ENCODE peak calls at places on chromosomes 3 and 15, in nine cellular contexts. One of them, this sample, is unnamed.

GRCh38 chr3:197682713-197683112 is 54.0 kb downstream of the RUBCN start:
- DNase-seq in stimulated activated CD4-positive, alpha-beta T cell treated with anti-CD3 and anti-CD28 coated beads, Interleukin-12 subunit alpha, Interleukin-12 subunit beta, amount 100 ng/mL, for 4 hours: no peak
- DNase-seq in NT2/D1: no peak
- DNase-seq in germinal center: no peak
- DNase-seq in astrocyte of the spinal cord: no peak
- DNase-seq in heart left ventricle: no peak
- DNase-seq in DMS153: no peak
- DNase-seq in activated CD8-positive, alpha-beta memory T cell treated with anti-CD3 and anti-CD28 coated beads, Interleukin-2, amount 10 ng/mL, durations not matched to agents 7 days and 5 days: no peak
- DNase-seq in RWPE1: no peak
- DNase-seq in this sample: no peak

GRCh38 chr15:43249699-43250203 is 17.0 kb downstream of the TGM5 start:
- DNase-seq in stimulated activated CD4-positive, alpha-beta T cell treated with anti-CD3 and anti-CD28 coated beads, Interleukin-12 subunit alpha, Interleukin-12 subunit beta, amount 100 ng/mL, for 4 hours: no peak
- DNase-seq in NT2/D1: no peak
- DNase-seq in germinal center: no peak
- DNase-seq in astrocyte of the spinal cord: peak; percentile 92
- DNase-seq in heart left ventricle: no peak
- DNase-seq in DMS153: no peak
- DNase-seq in activated CD8-positive, alpha-beta memory T cell treated with anti-CD3 and anti-CD28 coated beads, Interleukin-2, amount 10 ng/mL, durations not matched to agents 7 days and 5 days: peak; percentile 66
- DNase-seq in RWPE1: no peak
- DNase-seq in this sample: no peak

GRCh38 chr3:13787533-13787932 is 92.3 kb downstream of the WNT7A start:
- DNase-seq in stimulated activated CD4-positive, alpha-beta T cell treated with anti-CD3 and anti-CD28 coated beads, Interleukin-12 subunit alpha, Interleukin-12 subunit beta, amount 100 ng/mL, for 4 hours: no peak
- DNase-seq in NT2/D1: no peak
- DNase-seq in germinal center: no peak
- DNase-seq in astrocyte of the spinal cord: no peak
- DNase-seq in heart left ventricle: no peak
- DNase-seq in DMS153: no peak
- DNase-seq in activated CD8-positive, alpha-beta memory T cell treated with anti-CD3 and anti-CD28 coated beads, Interleukin-2, amount 10 ng/mL, durations not matched to agents 7 days and 5 days: no peak
- DNase-seq in RWPE1: no peak
- DNase-seq in this sample: no peak

GRCh38 chr15:80317389-80318169 is 65.6 kb upstream of the CTXND1 start:
- DNase-seq in stimulated activated CD4-positive, alpha-beta T cell treated with anti-CD3 and anti-CD28 coated beads, Interleukin-12 subunit alpha, Interleukin-12 subunit beta, amount 100 ng/mL, for 4 hours: no peak
- DNase-seq in NT2/D1: no peak
- DNase-seq in germinal center: no peak
- DNase-seq in astrocyte of the spinal cord: peak; percentile 72
- DNase-seq in heart left ventricle: peak; percentile 63
- DNase-seq in DMS153: no peak
- DNase-seq in activated CD8-positive, alpha-beta memory T cell treated with anti-CD3 and anti-CD28 coated beads, Interleukin-2, amount 10 ng/mL, durations not matched to agents 7 days and 5 days: no peak
- DNase-seq in RWPE1: peak; percentile 20
- DNase-seq in this sample: no peak

GRCh38 chr3:151890721-151891141 is 17.3 kb downstream of the SUCNR1 start:
- DNase-seq in stimulated activated CD4-positive, alpha-beta T cell treated with anti-CD3 and anti-CD28 coated beads, Interleukin-12 subunit alpha, Interleukin-12 subunit beta, amount 100 ng/mL, for 4 hours: no peak
- DNase-seq in NT2/D1: no peak
- DNase-seq in germinal center: no peak
- DNase-seq in astrocyte of the spinal cord: no peak
- DNase-seq in heart left ventricle: no peak
- DNase-seq in DMS153: peak; percentile 67
- DNase-seq in activated CD8-positive, alpha-beta memory T cell treated with anti-CD3 and anti-CD28 coated beads, Interleukin-2, amount 10 ng/mL, durations not matched to agents 7 days and 5 days: no peak
- DNase-seq in RWPE1: peak; percentile 11
- DNase-seq in this sample: no peak

GRCh38 chr15:66670698-66671580 is 31.1 kb upstream of the SMAD6 start:
- DNase-seq in stimulated activated CD4-positive, alpha-beta T cell treated with anti-CD3 and anti-CD28 coated beads, Interleukin-12 subunit alpha, Interleukin-12 subunit beta, amount 100 ng/mL, for 4 hours: no peak
- DNase-seq in NT2/D1: no peak
- DNase-seq in germinal center: no peak
- DNase-seq in astrocyte of the spinal cord: no peak
- DNase-seq in heart left ventricle: no peak
- DNase-seq in DMS153: peak; percentile 52
- DNase-seq in activated CD8-positive, alpha-beta memory T cell treated with anti-CD3 and anti-CD28 coated beads, Interleukin-2, amount 10 ng/mL, durations not matched to agents 7 days and 5 days: no peak
- DNase-seq in RWPE1: peak; percentile 93
- DNase-seq in this sample: no peak

GRCh38 chr3:49415931-49416601 is 3.8 kb downstream of the TCTA start:
- DNase-seq in stimulated activated CD4-positive, alpha-beta T cell treated with anti-CD3 and anti-CD28 coated beads, Interleukin-12 subunit alpha, Interleukin-12 subunit beta, amount 100 ng/mL, for 4 hours: peak; percentile 44
- DNase-seq in NT2/D1: no peak
- DNase-seq in germinal center: peak; percentile 68
- DNase-seq in astrocyte of the spinal cord: no peak
- DNase-seq in heart left ventricle: no peak
- DNase-seq in DMS153: no peak
- DNase-seq in activated CD8-positive, alpha-beta memory T cell treated with anti-CD3 and anti-CD28 coated beads, Interleukin-2, amount 10 ng/mL, durations not matched to agents 7 days and 5 days: peak; percentile 86
- DNase-seq in RWPE1: no peak
- DNase-seq in this sample: no peak

GRCh38 chr3:12139111-12139511 is 19.6 kb downstream of the TIMP4 start:
- DNase-seq in stimulated activated CD4-positive, alpha-beta T cell treated with anti-CD3 and anti-CD28 coated beads, Interleukin-12 subunit alpha, Interleukin-12 subunit beta, amount 100 ng/mL, for 4 hours: no peak
- DNase-seq in NT2/D1: peak; percentile 38
- DNase-seq in germinal center: no peak
- DNase-seq in astrocyte of the spinal cord: peak; percentile 74
- DNase-seq in heart left ventricle: peak; percentile 42
- DNase-seq in DMS153: no peak
- DNase-seq in activated CD8-positive, alpha-beta memory T cell treated with anti-CD3 and anti-CD28 coated beads, Interleukin-2, amount 10 ng/mL, durations not matched to agents 7 days and 5 days: peak; percentile 43
- DNase-seq in RWPE1: peak; percentile 33
- DNase-seq in this sample: no peak

GRCh38 chr3:174198199-174198598 is 660.9 kb upstream of the NAALADL2 start:
- DNase-seq in stimulated activated CD4-positive, alpha-beta T cell treated with anti-CD3 and anti-CD28 coated beads, Interleukin-12 subunit alpha, Interleukin-12 subunit beta, amount 100 ng/mL, for 4 hours: no peak
- DNase-seq in NT2/D1: no peak
- DNase-seq in germinal center: no peak
- DNase-seq in astrocyte of the spinal cord: peak; percentile 70
- DNase-seq in heart left ventricle: no peak
- DNase-seq in DMS153: no peak
- DNase-seq in activated CD8-positive, alpha-beta memory T cell treated with anti-CD3 and anti-CD28 coated beads, Interleukin-2, amount 10 ng/mL, durations not matched to agents 7 days and 5 days: no peak
- DNase-seq in RWPE1: no peak
- DNase-seq in this sample: no peak

GRCh38 chr3:180000500-180000899 is 36.2 kb downstream of the PEX5L start:
- DNase-seq in stimulated activated CD4-positive, alpha-beta T cell treated with anti-CD3 and anti-CD28 coated beads, Interleukin-12 subunit alpha, Interleukin-12 subunit beta, amount 100 ng/mL, for 4 hours: no peak
- DNase-seq in NT2/D1: no peak
- DNase-seq in germinal center: no peak
- DNase-seq in astrocyte of the spinal cord: no peak
- DNase-seq in heart left ventricle: no peak
- DNase-seq in DMS153: no peak
- DNase-seq in activated CD8-positive, alpha-beta memory T cell treated with anti-CD3 and anti-CD28 coated beads, Interleukin-2, amount 10 ng/mL, durations not matched to agents 7 days and 5 days: no peak
- DNase-seq in RWPE1: no peak
- DNase-seq in this sample: no peak

GRCh38 chr3:38916706-38917105 is 100.7 kb upstream of the SCN10A start:
- DNase-seq in stimulated activated CD4-positive, alpha-beta T cell treated with anti-CD3 and anti-CD28 coated beads, Interleukin-12 subunit alpha, Interleukin-12 subunit beta, amount 100 ng/mL, for 4 hours: no peak
- DNase-seq in NT2/D1: no peak
- DNase-seq in germinal center: no peak
- DNase-seq in astrocyte of the spinal cord: peak; percentile 9
- DNase-seq in heart left ventricle: no peak
- DNase-seq in DMS153: no peak
- DNase-seq in activated CD8-positive, alpha-beta memory T cell treated with anti-CD3 and anti-CD28 coated beads, Interleukin-2, amount 10 ng/mL, durations not matched to agents 7 days and 5 days: no peak
- DNase-seq in RWPE1: no peak
- DNase-seq in this sample: no peak

GRCh38 chr3:149276621-149277020 is 55.0 kb upstream of the CP start:
- DNase-seq in stimulated activated CD4-positive, alpha-beta T cell treated with anti-CD3 and anti-CD28 coated beads, Interleukin-12 subunit alpha, Interleukin-12 subunit beta, amount 100 ng/mL, for 4 hours: no peak
- DNase-seq in NT2/D1: no peak
- DNase-seq in germinal center: no peak
- DNase-seq in astrocyte of the spinal cord: no peak
- DNase-seq in heart left ventricle: no peak
- DNase-seq in DMS153: peak; percentile 10
- DNase-seq in activated CD8-positive, alpha-beta memory T cell treated with anti-CD3 and anti-CD28 coated beads, Interleukin-2, amount 10 ng/mL, durations not matched to agents 7 days and 5 days: no peak
- DNase-seq in RWPE1: no peak
- DNase-seq in this sample: no peak

GRCh38 chr15:94263341-94264273 is 32.2 kb downstream of the MCTP2 start:
- DNase-seq in stimulated activated CD4-positive, alpha-beta T cell treated with anti-CD3 and anti-CD28 coated beads, Interleukin-12 subunit alpha, Interleukin-12 subunit beta, amount 100 ng/mL, for 4 hours: no peak
- DNase-seq in NT2/D1: no peak
- DNase-seq in germinal center: no peak
- DNase-seq in astrocyte of the spinal cord: peak; percentile 14
- DNase-seq in heart left ventricle: no peak
- DNase-seq in DMS153: no peak
- DNase-seq in activated CD8-positive, alpha-beta memory T cell treated with anti-CD3 and anti-CD28 coated beads, Interleukin-2, amount 10 ng/mL, durations not matched to agents 7 days and 5 days: no peak
- DNase-seq in RWPE1: no peak
- DNase-seq in this sample: no peak

GRCh38 chr15:98884894-98885293 is 122.7 kb downstream of the PGPEP1L start:
- DNase-seq in stimulated activated CD4-positive, alpha-beta T cell treated with anti-CD3 and anti-CD28 coated beads, Interleukin-12 subunit alpha, Interleukin-12 subunit beta, amount 100 ng/mL, for 4 hours: no peak
- DNase-seq in NT2/D1: no peak
- DNase-seq in germinal center: no peak
- DNase-seq in astrocyte of the spinal cord: no peak
- DNase-seq in heart left ventricle: no peak
- DNase-seq in DMS153: no peak
- DNase-seq in activated CD8-positive, alpha-beta memory T cell treated with anti-CD3 and anti-CD28 coated beads, Interleukin-2, amount 10 ng/mL, durations not matched to agents 7 days and 5 days: no peak
- DNase-seq in RWPE1: no peak
- DNase-seq in this sample: no peak

GRCh38 chr15:80070840-80071239 is 11.4 kb downstream of the ZFAND6 start:
- DNase-seq in stimulated activated CD4-positive, alpha-beta T cell treated with anti-CD3 and anti-CD28 coated beads, Interleukin-12 subunit alpha, Interleukin-12 subunit beta, amount 100 ng/mL, for 4 hours: no peak
- DNase-seq in NT2/D1: no peak
- DNase-seq in germinal center: no peak
- DNase-seq in astrocyte of the spinal cord: peak; percentile 43
- DNase-seq in heart left ventricle: no peak
- DNase-seq in DMS153: no peak
- DNase-seq in activated CD8-positive, alpha-beta memory T cell treated with anti-CD3 and anti-CD28 coated beads, Interleukin-2, amount 10 ng/mL, durations not matched to agents 7 days and 5 days: no peak
- DNase-seq in RWPE1: no peak
- DNase-seq in this sample: peak; percentile 42

GRCh38 chr3:101780661-101781060 is 1.6 kb downstream of the NXPE3 start:
- DNase-seq in stimulated activated CD4-positive, alpha-beta T cell treated with anti-CD3 and anti-CD28 coated beads, Interleukin-12 subunit alpha, Interleukin-12 subunit beta, amount 100 ng/mL, for 4 hours: no peak
- DNase-seq in NT2/D1: no peak
- DNase-seq in germinal center: no peak
- DNase-seq in astrocyte of the spinal cord: peak; percentile 81
- DNase-seq in heart left ventricle: peak; percentile 47
- DNase-seq in DMS153: no peak
- DNase-seq in activated CD8-positive, alpha-beta memory T cell treated with anti-CD3 and anti-CD28 coated beads, Interleukin-2, amount 10 ng/mL, durations not matched to agents 7 days and 5 days: no peak
- DNase-seq in RWPE1: peak; percentile 50
- DNase-seq in this sample: no peak

GRCh38 chr3:141796436-141797166 is 33.4 kb downstream of the GRK7 start:
- DNase-seq in stimulated activated CD4-positive, alpha-beta T cell treated with anti-CD3 and anti-CD28 coated beads, Interleukin-12 subunit alpha, Interleukin-12 subunit beta, amount 100 ng/mL, for 4 hours: peak; percentile 53
- DNase-seq in NT2/D1: no peak
- DNase-seq in germinal center: peak; percentile 44
- DNase-seq in astrocyte of the spinal cord: peak; percentile 73
- DNase-seq in heart left ventricle: no peak
- DNase-seq in DMS153: no peak
- DNase-seq in activated CD8-positive, alpha-beta memory T cell treated with anti-CD3 and anti-CD28 coated beads, Interleukin-2, amount 10 ng/mL, durations not matched to agents 7 days and 5 days: peak; percentile 91
- DNase-seq in RWPE1: no peak
- DNase-seq in this sample: no peak

GRCh38 chr3:13613343-13614190 is 64.6 kb downstream of the FBLN2 start:
- DNase-seq in stimulated activated CD4-positive, alpha-beta T cell treated with anti-CD3 and anti-CD28 coated beads, Interleukin-12 subunit alpha, Interleukin-12 subunit beta, amount 100 ng/mL, for 4 hours: no peak
- DNase-seq in NT2/D1: no peak
- DNase-seq in germinal center: no peak
- DNase-seq in astrocyte of the spinal cord: no peak
- DNase-seq in heart left ventricle: no peak
- DNase-seq in DMS153: no peak
- DNase-seq in activated CD8-positive, alpha-beta memory T cell treated with anti-CD3 and anti-CD28 coated beads, Interleukin-2, amount 10 ng/mL, durations not matched to agents 7 days and 5 days: no peak
- DNase-seq in RWPE1: no peak
- DNase-seq in this sample: no peak

GRCh38 chr15:35784745-35785144 is 238.8 kb upstream of the DPH6 start:
- DNase-seq in stimulated activated CD4-positive, alpha-beta T cell treated with anti-CD3 and anti-CD28 coated beads, Interleukin-12 subunit alpha, Interleukin-12 subunit beta, amount 100 ng/mL, for 4 hours: no peak
- DNase-seq in NT2/D1: peak; percentile 13
- DNase-seq in germinal center: no peak
- DNase-seq in astrocyte of the spinal cord: peak; percentile 13
- DNase-seq in heart left ventricle: no peak
- DNase-seq in DMS153: peak; percentile 72
- DNase-seq in activated CD8-positive, alpha-beta memory T cell treated with anti-CD3 and anti-CD28 coated beads, Interleukin-2, amount 10 ng/mL, durations not matched to agents 7 days and 5 days: no peak
- DNase-seq in RWPE1: no peak
- DNase-seq in this sample: no peak

This sample was measured in NCI-H524 treated with DMSO at 0.1 percent for 48 hours.